ENCODE peak calls at places on chromosomes 13 and 19, in ten cellular contexts. V, X, B, F, C, N, S, R, Y and Z are unnamed samples.
A peak's percentile ranks its signal among the peaks of the same experiment; 100 is the strongest.

GRCh38 chr19:3493651-3494050 is 6.8 kb downstream of the DOHH start:
- DNase-seq in V (no peak), R (no peak), Y (no peak), X (no peak), S (no peak), N (no peak), B (no peak), F (no peak), C (no peak), Z (no peak)

GRCh38 chr19:55452381-55453325 is 8.8 kb downstream of the ISOC2 start:
- DNase-seq in S (peak; percentile 19), X (no peak), Y (peak; percentile 25), V (peak; percentile 75), N (no peak), C (peak; percentile 75), R (peak; percentile 87), B (no peak), F (peak; percentile 27), Z (no peak)

GRCh38 chr13:28373803-28374202 is 121.1 kb downstream of the FLT1 start:
- DNase-seq in B (no peak), F (no peak), X (no peak), V (no peak), Y (no peak), R (no peak), S (no peak), N (no peak), C (no peak), Z (no peak)

GRCh38 chr19:47036233-47036651 is 12.2 kb downstream of the TMEM160 start:
- DNase-seq in Y (no peak), N (no peak), X (no peak), V (no peak), C (no peak), F (no peak), R (no peak), B (no peak), S (no peak), Z (no peak)

GRCh38 chr19:12527034-12527836 is 24.0 kb downstream of the ZNF564 start:
- DNase-seq in S (no peak), C (peak; percentile 17), Y (no peak), F (no peak), X (no peak), B (no peak), R (no peak), N (no peak), V (peak; percentile 55), Z (no peak)

GRCh38 chr19:41701401-41702075 is 6.9 kb upstream of the CEACAM5 start:
- DNase-seq in X (no peak), V (no peak), Y (no peak), F (no peak), N (no peak), S (no peak), C (no peak), B (no peak), R (no peak), Z (no peak)

GRCh38 chr13:49366841-49367240 is 77.0 kb downstream of the CAB39L start:
- DNase-seq in V (peak; percentile 34), B (no peak), X (no peak), S (no peak), Y (no peak), C (no peak), N (no peak), R (no peak), F (peak; percentile 10), Z (no peak)

GRCh38 chr13:50589651-50590054 is 253.8 kb downstream of the DLEU7 start:
- DNase-seq in F (peak; percentile 42), Y (no peak), B (no peak), X (no peak), V (peak; percentile 78), C (peak; percentile 82), N (no peak), S (no peak), R (peak; percentile 62), Z (peak; percentile 55)

GRCh38 chr13:57629391-57629804 is 2.1 kb upstream of the PCDH17 start:
- DNase-seq in X (no peak), F (no peak), Y (no peak), R (no peak), S (no peak), B (no peak), C (no peak), N (no peak), V (peak; percentile 15), Z (no peak)

GRCh38 chr13:97284558-97284957 is 62.4 kb downstream of the MBNL2 start:
- DNase-seq in X (no peak), S (no peak), B (no peak), N (no peak), Y (no peak), F (no peak), C (no peak), V (peak; percentile 48), R (no peak), Z (no peak)

GRCh38 chr13:111531505-111531904 is 211.1 kb downstream of the TEX29 start:
- DNase-seq in F (no peak), B (no peak), S (no peak), Y (no peak), X (no peak), C (peak; percentile 10), V (peak; percentile 3), N (no peak), R (no peak), Z (no peak)

GRCh38 chr19:40374084-40374483 is 15.9 kb downstream of the HIPK4 start:
- DNase-seq in S (no peak), V (no peak), X (no peak), F (no peak), Y (no peak), N (no peak), R (no peak), B (no peak), C (no peak), Z (no peak)

GRCh38 chr19:10474962-10475451 is 28.1 kb downstream of the KEAP1 start:
- DNase-seq in N (no peak), Y (no peak), C (no peak), R (no peak), X (no peak), F (no peak), B (no peak), S (no peak), V (no peak), Z (no peak)

GRCh38 chr13:100443998-100444328 is 144.6 kb downstream of the GGACT start:
- DNase-seq in V (no peak), S (no peak), N (no peak), C (no peak), X (no peak), R (no peak), Y (no peak), B (no peak), F (no peak), Z (no peak)

GRCh38 chr13:58313219-58313618 is 681.7 kb downstream of the PCDH17 start:
- DNase-seq in N (no peak), B (no peak), Y (no peak), C (no peak), X (no peak), V (no peak), S (no peak), F (no peak), R (no peak), Z (no peak)

GRCh38 chr13:75489502-75490263 is 7.7 kb upstream of the TBC1D4 start:
- DNase-seq in R (peak; percentile 36), B (no peak), V (peak; percentile 81), C (no peak), X (no peak), S (no peak), Y (no peak), F (peak; percentile 15), N (no peak), Z (peak; percentile 57)

GRCh38 chr19:29446331-29446730 is 79.5 kb upstream of the VSTM2B start:
- DNase-seq in F (no peak), R (no peak), Y (no peak), B (no peak), N (no peak), C (no peak), V (no peak), X (no peak), S (no peak), Z (no peak)

GRCh38 chr19:45255611-45256157 is 4.6 kb downstream of the MARK4 start:
- DNase-seq in X (no peak), F (no peak), C (no peak), R (no peak), S (no peak), N (no peak), B (no peak), Y (no peak), V (no peak), Z (no peak)

GRCh38 chr13:114231886-114232285 is 2.8 kb upstream of the CDC16 start:
- DNase-seq in B (no peak), X (no peak), F (no peak), S (no peak), C (no peak), N (no peak), V (no peak), Y (no peak), R (no peak), Z (no peak)

GRCh38 chr13:35475131-35475959 is 1.1 kb downstream of the MAB21L1 start:
- DNase-seq in F (no peak), V (peak; percentile 14), B (no peak), Y (no peak), X (no peak), C (peak; percentile 7), N (no peak), R (peak; percentile 33), S (no peak), Z (no peak)

GRCh38 chr13:77698211-77699058 is 948 bp downstream of the SLAIN1 start:
- DNase-seq in X (peak; percentile 46), C (no peak), V (no peak), B (peak; percentile 35), F (no peak), Y (peak; percentile 20), S (peak; percentile 30), N (peak; percentile 6), R (peak; percentile 35), Z (no peak)

GRCh38 chr19:1935484-1936208 is 5.3 kb upstream of the CSNK1G2 start:
- DNase-seq in S (no peak), F (no peak), B (no peak), R (peak; percentile 98), Y (peak; percentile 83), N (no peak), V (peak; percentile 84), C (no peak), X (no peak), Z (no peak)

GRCh38 chr13:74675185-74675584 is 541.0 kb upstream of the KLF12 start:
- DNase-seq in V (peak; percentile 10), Y (no peak), C (no peak), R (no peak), B (no peak), S (no peak), X (no peak), F (peak; percentile 2), N (no peak), Z (no peak)

GRCh38 chr13:94303644-94304174 is 175.8 kb downstream of the DCT start:
- DNase-seq in R (no peak), C (no peak), V (no peak), B (no peak), Y (no peak), N (no peak), X (no peak), F (no peak), S (no peak), Z (no peak)

GRCh38 chr19:3573858-3574637 is 1.3 kb downstream of the HMG20B start:
- DNase-seq in B (peak; percentile 73), X (peak; percentile 95), F (peak; percentile 75), Y (peak; percentile 96), S (peak; percentile 75), R (peak; percentile 98), C (peak; percentile 96), V (peak; percentile 97), N (peak; percentile 60), Z (peak; percentile 78)

GRCh38 chr19:2455481-2456300 is 1.1 kb downstream of the LMNB2 start:
- DNase-seq in X (peak; percentile 67), C (no peak), S (peak; percentile 19), F (no peak), N (no peak), R (peak; percentile 36), V (no peak), B (peak; percentile 42), Y (no peak), Z (no peak)

GRCh38 chr19:13234518-13234917 is 84.3 kb downstream of the IER2 start:
- DNase-seq in V (no peak), N (peak; percentile 40), S (peak; percentile 36), R (no peak), C (no peak), B (peak; percentile 58), X (peak; percentile 73), F (no peak), Y (no peak), Z (no peak)

GRCh38 chr13:27264648-27265047 is 6.0 kb upstream of the RASL11A start:
- DNase-seq in B (no peak), X (no peak), V (no peak), C (no peak), S (no peak), F (no peak), R (peak; percentile 65), Y (no peak), N (no peak), Z (no peak)